ENCODE peak calls at places on chromosomes 16 and 17, in six cellular contexts. M is heart left ventricle; Q is CD8-positive, alpha-beta memory T cell; C is Panc1; P is kidney epithelial cell; U is transverse colon. R is an unnamed sample. For H3K27me3 and H3K36me3, the result is how much of the 10 kb centered on the place peaks cover.

GRCh38 chr17:12907477-12907876 is 110.3 kb downstream of the ELAC2 start:
- DNase-seq in M (no peak), Q (no peak), C (no peak), P (no peak), U (no peak), R (no peak)

GRCh38 chr17:65365209-65365608 is 196.2 kb downstream of the AXIN2 start:
- DNase-seq in M (no peak), Q (no peak), C (no peak), P (no peak), U (no peak), R (no peak)

GRCh38 chr16:87051526-87052320 is 265.5 kb downstream of the C16orf95 start:
- DNase-seq in M (no peak), Q (no peak), C (no peak), P (no peak), U (no peak), R (no peak)

GRCh38 chr17:20084621-20085282 is 75.6 kb downstream of the SPECC1 start:
- DNase-seq in M (no peak), Q (no peak), C (no peak), P (no peak), U (no peak), R (no peak)

GRCh38 chr16:31664683-31665482 is 137.2 kb downstream of the AHSP start:
- DNase-seq in M (no peak), Q (no peak), C (no peak), P (no peak), U (no peak), R (no peak)

GRCh38 chr16:7369181-7369580 is 36.5 kb downstream of the RBFOX1 start:
- DNase-seq in M (no peak), Q (no peak), C (no peak), P (no peak), U (no peak), R (no peak)

GRCh38 chr16:48912360-48912759 is 302.4 kb upstream of the N4BP1 start:
- DNase-seq in M (no peak), Q (no peak), C (no peak), P (no peak), U (no peak), R (no peak)

GRCh38 chr16:19524866-19525723 is 1.4 kb downstream of the CCP110 start:
- DNase-seq in M (no peak), Q (no peak), C (no peak), P (no peak), U (no peak), R (no peak)

DNA sequence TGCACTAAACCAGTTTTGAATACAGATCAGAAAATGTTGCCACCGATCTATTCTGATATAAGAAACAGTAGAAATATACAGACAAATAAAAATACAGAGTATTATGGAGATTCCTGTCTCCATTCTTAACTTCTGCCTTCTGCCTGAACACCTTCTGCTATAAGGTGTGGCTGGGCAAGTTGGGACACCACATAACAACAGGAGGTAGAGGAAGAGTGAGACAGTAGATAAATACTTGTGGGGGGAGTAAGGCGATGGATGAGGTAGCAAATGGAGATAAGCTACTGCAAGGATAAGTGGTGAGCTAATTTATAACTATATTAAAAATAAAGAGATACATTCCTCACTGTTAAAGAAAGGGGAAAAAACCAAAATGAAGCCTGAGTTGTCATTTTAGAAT is 143.7 kb downstream of the CDH8 start:
- DNase-seq in M (no peak), Q (no peak), C (no peak), P (no peak), U (no peak), R (no peak)
- H3K27me3 ChIP-seq in M (under half), Q (under half), C (under half), P (under half), U (under half), R (under half)

GRCh38 chr16:2086136-2086742 is 38.5 kb downstream of the TSC2 start:
- DNase-seq in M (no peak), Q (no peak), C (no peak), P (no peak), U (no peak), R (no peak)
- H3K36me3 ChIP-seq in M (half or more), Q (under half), C (under half), P (under half), U (under half), R (under half)

GRCh38 chr17:49979748-49980479 is 10.9 kb downstream of the DLX4 start:
- DNase-seq in M (no peak), Q (no peak), C (no peak), P (no peak), U (no peak), R (no peak)
- H3K27me3 ChIP-seq in M (under half), Q (under half), C (under half), P (half or more), U (half or more), R (under half)

GRCh38 chr16:3732171-3732570 is 14.8 kb upstream of the TRAP1 start:
- DNase-seq in M (no peak), Q (no peak), C (no peak), P (no peak), U (no peak), R (no peak)
- H3K36me3 ChIP-seq in M (half or more), Q (half or more), C (under half), P (under half), U (half or more), R (half or more)

DNA sequence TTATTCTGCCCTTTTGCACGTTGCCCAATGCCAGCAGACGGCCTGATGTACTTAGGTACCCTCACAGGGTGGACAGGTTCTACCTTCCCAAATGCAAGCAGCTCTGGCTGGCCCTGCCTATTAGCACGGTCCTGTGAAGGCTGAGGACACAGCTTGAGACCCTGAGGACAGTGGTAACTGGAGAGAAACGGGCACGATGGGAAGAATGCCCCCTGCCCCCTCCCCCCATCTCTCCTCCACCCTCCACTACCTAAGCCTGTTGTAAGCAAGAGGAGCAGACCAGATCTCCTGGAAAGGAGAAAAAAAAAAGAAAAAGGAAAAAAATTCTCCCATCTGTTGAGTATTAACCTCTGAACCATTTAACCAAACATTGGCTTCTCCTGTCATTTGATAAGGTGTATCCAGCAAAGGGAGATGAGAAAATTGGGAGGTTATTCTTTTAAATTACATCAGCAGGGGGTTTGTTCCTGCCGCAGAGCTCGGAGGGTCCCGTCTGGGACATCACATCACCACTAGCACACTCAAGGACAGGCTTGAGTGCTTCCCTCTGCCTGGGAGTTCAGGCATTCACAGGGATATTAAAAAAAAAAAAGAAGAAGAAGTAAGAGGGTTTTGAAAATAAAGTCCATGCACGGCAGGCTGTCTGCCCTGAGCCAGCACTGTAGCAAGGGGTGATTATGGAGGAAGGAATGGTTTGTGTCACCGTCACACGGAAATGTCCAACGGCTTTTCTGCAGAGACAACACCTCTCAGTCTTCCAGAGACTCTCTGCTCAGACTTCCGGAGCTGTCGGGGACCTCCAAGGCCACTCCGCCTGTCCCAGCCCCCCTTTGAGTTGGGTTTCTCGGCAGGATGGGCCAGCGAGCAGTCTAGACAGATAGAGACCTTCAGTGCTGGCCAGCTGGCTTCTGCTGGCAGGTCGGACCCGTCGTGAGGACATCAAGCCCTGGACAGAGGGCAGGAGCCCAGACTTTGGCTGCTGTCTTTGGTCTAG is 33.8 kb downstream of the MEOX1 start:
- DNase-seq in M (peak), Q (no peak), C (no peak), P (no peak), U (no peak), R (no peak)
- H3K27me3 ChIP-seq in M (under half), Q (under half), C (under half), P (under half), U (under half), R (under half)

DNA sequence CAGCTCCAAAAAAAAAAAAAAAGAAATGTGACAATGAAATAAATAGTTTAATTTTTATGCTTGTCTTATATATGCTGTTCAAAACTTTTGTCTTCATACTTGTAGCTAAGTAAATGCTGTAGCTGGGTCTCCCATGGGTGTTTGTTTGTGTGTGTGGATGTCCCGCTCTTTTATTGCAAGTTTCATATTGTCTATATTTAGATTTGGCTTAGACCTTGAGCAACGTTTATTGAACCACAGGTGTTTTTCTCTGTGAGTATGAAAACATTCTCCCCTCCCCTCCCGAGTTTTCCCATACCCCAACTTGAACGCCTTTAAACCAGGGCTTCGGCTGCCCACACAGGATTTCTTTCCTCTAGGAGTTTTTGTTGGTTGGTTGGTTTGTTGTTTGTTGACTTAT is 45.2 kb downstream of the MFSD11 start:
- DNase-seq in M (no peak), Q (no peak), C (no peak), P (no peak), U (no peak), R (no peak)
- H3K36me3 ChIP-seq in M (half or more), Q (under half), C (under half), P (under half), U (under half), R (under half)

GRCh38 chr16:80517846-80518245 is 22.9 kb upstream of the DYNLRB2 start:
- DNase-seq in M (no peak), Q (no peak), C (no peak), P (no peak), U (no peak), R (no peak)
- H3K27me3 ChIP-seq in M (under half), Q (under half), C (under half), P (under half), U (under half), R (under half)

GRCh38 chr17:38917259-38917658 is 8.2 kb upstream of the LASP1NB start:
- DNase-seq in M (no peak), Q (no peak), C (no peak), P (no peak), U (no peak), R (no peak)

GRCh38 chr17:38912221-38912813 is 13.1 kb upstream of the LASP1NB start:
- DNase-seq in M (peak), Q (no peak), C (no peak), P (no peak), U (peak), R (peak)

GRCh38 chr17:38916771-38917170 is 8.6 kb upstream of the LASP1NB start:
- DNase-seq in M (no peak), Q (no peak), C (no peak), P (no peak), U (no peak), R (no peak)

GRCh38 chr17:38915639-38915995 is 9.8 kb upstream of the LASP1NB start:
- DNase-seq in M (no peak), Q (no peak), C (no peak), P (no peak), U (no peak), R (no peak)

GRCh38 chr17:38914741-38915638 is 10.4 kb upstream of the LASP1NB start:
- DNase-seq in M (no peak), Q (no peak), C (no peak), P (no peak), U (no peak), R (no peak)
- H3K36me3 ChIP-seq in M (half or more), Q (half or more), C (under half), P (under half), U (under half), R (under half)

DNA sequence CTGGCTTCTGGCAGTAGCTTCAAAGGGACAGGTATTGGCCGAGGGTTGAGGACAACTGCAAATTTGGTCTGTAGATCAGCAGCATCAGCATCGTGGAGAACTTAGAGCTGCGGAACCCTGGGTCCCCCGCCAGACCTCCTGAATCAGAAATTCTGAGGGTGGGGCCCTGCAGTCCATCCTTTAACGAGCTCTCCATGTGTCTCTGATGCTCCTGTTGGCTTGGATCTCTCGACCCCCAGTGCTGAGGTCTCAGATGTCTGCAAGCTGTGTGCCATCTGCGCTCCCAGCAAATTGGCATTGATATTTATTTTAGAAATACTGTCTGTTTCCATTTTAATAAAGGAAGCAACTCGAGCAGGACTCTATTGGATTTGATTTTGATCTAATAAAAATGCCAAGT is 249.9 kb downstream of the KATNIP start:
- DNase-seq in M (no peak), Q (no peak), C (no peak), P (no peak), U (no peak), R (no peak)
- H3K27me3 ChIP-seq in M (under half), Q (under half), C (under half), P (under half), U (under half), R (under half)

DNA sequence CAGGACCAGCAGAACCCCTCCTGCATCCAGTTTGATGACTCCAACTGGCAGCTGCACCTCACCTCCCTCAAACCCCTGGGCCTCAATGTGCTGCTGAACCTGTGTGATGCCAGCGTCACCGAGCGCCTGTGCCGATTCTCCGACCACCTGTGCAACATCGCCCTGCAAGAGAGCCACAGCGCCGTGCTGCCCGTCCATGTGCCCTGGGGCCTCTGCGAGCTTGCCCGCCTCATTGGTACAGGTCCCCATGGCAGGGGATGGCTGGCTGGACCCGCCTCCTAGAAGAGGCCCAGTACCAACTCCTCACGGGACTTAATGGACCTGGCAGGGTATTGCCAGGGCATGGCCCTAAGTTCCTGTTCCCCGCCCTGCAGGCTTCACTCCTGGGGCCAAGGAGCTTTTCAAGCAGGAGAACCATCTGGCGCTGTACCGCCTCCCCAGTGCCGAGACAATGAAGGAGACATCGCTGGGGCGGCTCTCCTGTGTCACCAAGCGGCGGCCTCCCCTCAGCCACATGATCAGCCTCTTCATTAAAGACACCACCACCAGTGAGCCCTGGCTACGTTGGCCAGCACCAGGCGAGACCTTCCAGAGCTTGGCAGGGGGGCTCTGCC is 22.7 kb downstream of the CASKIN2 start:
- DNase-seq in M (no peak), Q (no peak), C (no peak), P (no peak), U (no peak), R (no peak)
- H3K36me3 ChIP-seq in M (half or more), Q (under half), C (under half), P (under half), U (under half), R (under half)

R was measured in body of pancreas.